ENCODE peak calls at places on chromosomes 2 and 18, in ten cellular contexts. One of them, this sample, is unnamed.

GRCh38 chr2:69298862-69299261 is 88.2 kb downstream of the GFPT1 start:
- DNase-seq in WERI-Rb-1: no peak
- DNase-seq in gastrocnemius medialis: no peak
- DNase-seq in right lobe of liver: no peak
- DNase-seq in mammary epithelial cell: no peak
- DNase-seq in fibroblast of lung: peak
- DNase-seq in OCI-LY7: no peak
- DNase-seq in fibroblast of mammary gland: peak
- DNase-seq in A549: no peak
- DNase-seq in CD4-positive, alpha-beta T cell: no peak
- DNase-seq in this sample: no peak

GRCh38 chr2:156346731-156347130 is 14.2 kb upstream of the NR4A2 start:
- DNase-seq in WERI-Rb-1: no peak
- DNase-seq in gastrocnemius medialis: no peak
- DNase-seq in right lobe of liver: no peak
- DNase-seq in mammary epithelial cell: peak
- DNase-seq in fibroblast of lung: no peak
- DNase-seq in OCI-LY7: no peak
- DNase-seq in fibroblast of mammary gland: no peak
- DNase-seq in A549: no peak
- DNase-seq in CD4-positive, alpha-beta T cell: no peak
- DNase-seq in this sample: no peak

GRCh38 chr2:63734510-63734909 is 107.2 kb upstream of the UGP2 start:
- DNase-seq in WERI-Rb-1: no peak
- DNase-seq in gastrocnemius medialis: no peak
- DNase-seq in right lobe of liver: no peak
- DNase-seq in mammary epithelial cell: no peak
- DNase-seq in fibroblast of lung: peak
- DNase-seq in OCI-LY7: no peak
- DNase-seq in fibroblast of mammary gland: no peak
- DNase-seq in A549: no peak
- DNase-seq in CD4-positive, alpha-beta T cell: no peak
- DNase-seq in this sample: no peak

GRCh38 chr2:160494243-160494642 is 636 bp upstream of the RBMS1 start:
- DNase-seq in WERI-Rb-1: no peak
- DNase-seq in gastrocnemius medialis: no peak
- DNase-seq in right lobe of liver: no peak
- DNase-seq in mammary epithelial cell: peak
- DNase-seq in fibroblast of lung: peak
- DNase-seq in OCI-LY7: no peak
- DNase-seq in fibroblast of mammary gland: no peak
- DNase-seq in A549: no peak
- DNase-seq in CD4-positive, alpha-beta T cell: no peak
- DNase-seq in this sample: no peak

GRCh38 chr2:241508240-241508509 is 209 bp downstream of the STK25 start:
- DNase-seq in WERI-Rb-1: no peak
- DNase-seq in gastrocnemius medialis: peak
- DNase-seq in right lobe of liver: no peak
- DNase-seq in mammary epithelial cell: no peak
- DNase-seq in fibroblast of lung: no peak
- DNase-seq in OCI-LY7: no peak
- DNase-seq in fibroblast of mammary gland: no peak
- DNase-seq in A549: no peak
- DNase-seq in CD4-positive, alpha-beta T cell: no peak
- DNase-seq in this sample: no peak

GRCh38 chr2:74668087-74668486 is 14.0 kb downstream of the SEMA4F start:
- DNase-seq in WERI-Rb-1: no peak
- DNase-seq in gastrocnemius medialis: no peak
- DNase-seq in right lobe of liver: no peak
- DNase-seq in mammary epithelial cell: no peak
- DNase-seq in fibroblast of lung: no peak
- DNase-seq in OCI-LY7: no peak
- DNase-seq in fibroblast of mammary gland: no peak
- DNase-seq in A549: no peak
- DNase-seq in CD4-positive, alpha-beta T cell: no peak
- DNase-seq in this sample: no peak

GRCh38 chr2:238848566-238848940 is 668 bp downstream of the TWIST2 start:
- DNase-seq in WERI-Rb-1: no peak
- DNase-seq in gastrocnemius medialis: no peak
- DNase-seq in right lobe of liver: no peak
- DNase-seq in mammary epithelial cell: no peak
- DNase-seq in fibroblast of lung: no peak
- DNase-seq in OCI-LY7: no peak
- DNase-seq in fibroblast of mammary gland: no peak
- DNase-seq in A549: no peak
- DNase-seq in CD4-positive, alpha-beta T cell: no peak
- DNase-seq in this sample: no peak

GRCh38 chr2:219430633-219431615 is 3.7 kb upstream of the SPEG start:
- DNase-seq in WERI-Rb-1: peak
- DNase-seq in gastrocnemius medialis: peak
- DNase-seq in right lobe of liver: no peak
- DNase-seq in mammary epithelial cell: peak
- DNase-seq in fibroblast of lung: peak
- DNase-seq in OCI-LY7: peak
- DNase-seq in fibroblast of mammary gland: peak
- DNase-seq in A549: no peak
- DNase-seq in CD4-positive, alpha-beta T cell: no peak
- DNase-seq in this sample: no peak

GRCh38 chr2:233443511-233444183 is 89.4 kb downstream of the DGKD start:
- DNase-seq in WERI-Rb-1: peak
- DNase-seq in gastrocnemius medialis: peak
- DNase-seq in right lobe of liver: peak
- DNase-seq in mammary epithelial cell: peak
- DNase-seq in fibroblast of lung: peak
- DNase-seq in OCI-LY7: peak
- DNase-seq in fibroblast of mammary gland: peak
- DNase-seq in A549: peak
- DNase-seq in CD4-positive, alpha-beta T cell: peak
- DNase-seq in this sample: peak

GRCh38 chr2:233441161-233442027 is 87.1 kb downstream of the DGKD start:
- DNase-seq in WERI-Rb-1: no peak
- DNase-seq in gastrocnemius medialis: peak
- DNase-seq in right lobe of liver: peak
- DNase-seq in mammary epithelial cell: no peak
- DNase-seq in fibroblast of lung: no peak
- DNase-seq in OCI-LY7: no peak
- DNase-seq in fibroblast of mammary gland: no peak
- DNase-seq in A549: no peak
- DNase-seq in CD4-positive, alpha-beta T cell: no peak
- DNase-seq in this sample: no peak

GRCh38 chr2:233440714-233441113 is 86.4 kb downstream of the DGKD start:
- DNase-seq in WERI-Rb-1: no peak
- DNase-seq in gastrocnemius medialis: peak
- DNase-seq in right lobe of liver: peak
- DNase-seq in mammary epithelial cell: no peak
- DNase-seq in fibroblast of lung: no peak
- DNase-seq in OCI-LY7: no peak
- DNase-seq in fibroblast of mammary gland: no peak
- DNase-seq in A549: no peak
- DNase-seq in CD4-positive, alpha-beta T cell: no peak
- DNase-seq in this sample: no peak

GRCh38 chr2:233440314-233440713 is 86.0 kb downstream of the DGKD start:
- DNase-seq in WERI-Rb-1: no peak
- DNase-seq in gastrocnemius medialis: no peak
- DNase-seq in right lobe of liver: peak
- DNase-seq in mammary epithelial cell: no peak
- DNase-seq in fibroblast of lung: no peak
- DNase-seq in OCI-LY7: no peak
- DNase-seq in fibroblast of mammary gland: no peak
- DNase-seq in A549: no peak
- DNase-seq in CD4-positive, alpha-beta T cell: no peak
- DNase-seq in this sample: no peak

GRCh38 chr2:233442028-233442310 is 87.7 kb downstream of the DGKD start:
- DNase-seq in WERI-Rb-1: no peak
- DNase-seq in gastrocnemius medialis: peak
- DNase-seq in right lobe of liver: no peak
- DNase-seq in mammary epithelial cell: no peak
- DNase-seq in fibroblast of lung: no peak
- DNase-seq in OCI-LY7: no peak
- DNase-seq in fibroblast of mammary gland: no peak
- DNase-seq in A549: no peak
- DNase-seq in CD4-positive, alpha-beta T cell: no peak
- DNase-seq in this sample: no peak
- TF ChIP-seq CTCF in WERI-Rb-1: no peak
- TF ChIP-seq CTCF in gastrocnemius medialis: no peak
- TF ChIP-seq CTCF in right lobe of liver: no peak
- TF ChIP-seq CTCF in mammary epithelial cell: no peak
- TF ChIP-seq CTCF in fibroblast of lung: no peak
- TF ChIP-seq CTCF in OCI-LY7: no peak
- TF ChIP-seq CTCF in fibroblast of mammary gland: no peak
- TF ChIP-seq CTCF in A549: no peak
- TF ChIP-seq CTCF in CD4-positive, alpha-beta T cell: no peak
- TF ChIP-seq CTCF in this sample: no peak

GRCh38 chr18:8948471-8949149 is 153.9 kb upstream of the NDUFV2 start:
- DNase-seq in WERI-Rb-1: no peak
- DNase-seq in gastrocnemius medialis: no peak
- DNase-seq in right lobe of liver: no peak
- DNase-seq in mammary epithelial cell: peak
- DNase-seq in fibroblast of lung: peak
- DNase-seq in OCI-LY7: peak
- DNase-seq in fibroblast of mammary gland: peak
- DNase-seq in A549: peak
- DNase-seq in CD4-positive, alpha-beta T cell: no peak
- DNase-seq in this sample: no peak

GRCh38 chr18:8952174-8952573 is 150.3 kb upstream of the NDUFV2 start:
- DNase-seq in WERI-Rb-1: no peak
- DNase-seq in gastrocnemius medialis: no peak
- DNase-seq in right lobe of liver: no peak
- DNase-seq in mammary epithelial cell: no peak
- DNase-seq in fibroblast of lung: no peak
- DNase-seq in OCI-LY7: peak
- DNase-seq in fibroblast of mammary gland: no peak
- DNase-seq in A549: no peak
- DNase-seq in CD4-positive, alpha-beta T cell: no peak
- DNase-seq in this sample: no peak

GRCh38 chr18:8952796-8953760 is 149.4 kb upstream of the NDUFV2 start:
- DNase-seq in WERI-Rb-1: no peak
- DNase-seq in gastrocnemius medialis: no peak
- DNase-seq in right lobe of liver: no peak
- DNase-seq in mammary epithelial cell: peak
- DNase-seq in fibroblast of lung: peak
- DNase-seq in OCI-LY7: no peak
- DNase-seq in fibroblast of mammary gland: peak
- DNase-seq in A549: no peak
- DNase-seq in CD4-positive, alpha-beta T cell: no peak
- DNase-seq in this sample: no peak

GRCh38 chr18:8949206-8949605 is 153.3 kb upstream of the NDUFV2 start:
- DNase-seq in WERI-Rb-1: peak
- DNase-seq in gastrocnemius medialis: no peak
- DNase-seq in right lobe of liver: no peak
- DNase-seq in mammary epithelial cell: peak
- DNase-seq in fibroblast of lung: no peak
- DNase-seq in OCI-LY7: no peak
- DNase-seq in fibroblast of mammary gland: peak
- DNase-seq in A549: no peak
- DNase-seq in CD4-positive, alpha-beta T cell: no peak
- DNase-seq in this sample: no peak

DNA sequence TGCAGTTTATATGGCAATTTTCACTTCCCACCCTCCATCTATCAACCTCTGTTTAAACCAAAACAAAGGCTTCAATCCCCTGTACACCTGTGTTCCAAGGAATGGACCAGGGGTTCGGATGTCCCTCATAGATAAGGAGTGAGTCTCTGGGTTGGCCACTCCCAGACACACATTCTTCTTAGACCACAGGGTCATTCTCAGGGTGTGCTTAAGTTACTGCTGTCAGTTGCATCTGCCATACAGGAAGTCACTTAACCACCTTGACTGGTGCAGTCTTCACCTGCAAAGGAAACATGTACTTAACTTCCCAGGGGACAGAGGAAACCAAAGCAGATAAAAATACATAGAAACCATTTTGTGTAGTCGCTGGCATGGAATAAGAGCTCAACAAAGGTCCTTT is 151.0 kb upstream of the NDUFV2 start:
- DNase-seq in WERI-Rb-1: no peak
- DNase-seq in gastrocnemius medialis: no peak
- DNase-seq in right lobe of liver: no peak
- DNase-seq in mammary epithelial cell: no peak
- DNase-seq in fibroblast of lung: no peak
- DNase-seq in OCI-LY7: peak
- DNase-seq in fibroblast of mammary gland: no peak
- DNase-seq in A549: no peak
- DNase-seq in CD4-positive, alpha-beta T cell: no peak
- DNase-seq in this sample: no peak
- TF ChIP-seq CTCF in WERI-Rb-1: no peak
- TF ChIP-seq CTCF in gastrocnemius medialis: no peak
- TF ChIP-seq CTCF in right lobe of liver: no peak
- TF ChIP-seq CTCF in mammary epithelial cell: no peak
- TF ChIP-seq CTCF in fibroblast of lung: no peak
- TF ChIP-seq CTCF in OCI-LY7: no peak
- TF ChIP-seq CTCF in fibroblast of mammary gland: no peak
- TF ChIP-seq CTCF in A549: no peak
- TF ChIP-seq CTCF in CD4-positive, alpha-beta T cell: no peak
- TF ChIP-seq CTCF in this sample: no peak

GRCh38 chr2:217990791-217991465 is 11.9 kb downstream of the TNS1 start:
- DNase-seq in WERI-Rb-1: no peak
- DNase-seq in gastrocnemius medialis: peak
- DNase-seq in right lobe of liver: no peak
- DNase-seq in mammary epithelial cell: no peak
- DNase-seq in fibroblast of lung: no peak
- DNase-seq in OCI-LY7: no peak
- DNase-seq in fibroblast of mammary gland: no peak
- DNase-seq in A549: no peak
- DNase-seq in CD4-positive, alpha-beta T cell: no peak
- DNase-seq in this sample: no peak

GRCh38 chr2:217992061-217992460 is 10.7 kb downstream of the TNS1 start:
- DNase-seq in WERI-Rb-1: no peak
- DNase-seq in gastrocnemius medialis: peak
- DNase-seq in right lobe of liver: no peak
- DNase-seq in mammary epithelial cell: no peak
- DNase-seq in fibroblast of lung: no peak
- DNase-seq in OCI-LY7: no peak
- DNase-seq in fibroblast of mammary gland: no peak
- DNase-seq in A549: no peak
- DNase-seq in CD4-positive, alpha-beta T cell: no peak
- DNase-seq in this sample: no peak

GRCh38 chr2:217994776-217995274 is 8.0 kb downstream of the TNS1 start:
- DNase-seq in WERI-Rb-1: no peak
- DNase-seq in gastrocnemius medialis: no peak
- DNase-seq in right lobe of liver: no peak
- DNase-seq in mammary epithelial cell: peak
- DNase-seq in fibroblast of lung: peak
- DNase-seq in OCI-LY7: no peak
- DNase-seq in fibroblast of mammary gland: peak
- DNase-seq in A549: no peak
- DNase-seq in CD4-positive, alpha-beta T cell: no peak
- DNase-seq in this sample: no peak

GRCh38 chr2:217993817-217994459 is 8.9 kb downstream of the TNS1 start:
- DNase-seq in WERI-Rb-1: peak
- DNase-seq in gastrocnemius medialis: peak
- DNase-seq in right lobe of liver: peak
- DNase-seq in mammary epithelial cell: no peak
- DNase-seq in fibroblast of lung: peak
- DNase-seq in OCI-LY7: peak
- DNase-seq in fibroblast of mammary gland: peak
- DNase-seq in A549: peak
- DNase-seq in CD4-positive, alpha-beta T cell: peak
- DNase-seq in this sample: peak

DNA sequence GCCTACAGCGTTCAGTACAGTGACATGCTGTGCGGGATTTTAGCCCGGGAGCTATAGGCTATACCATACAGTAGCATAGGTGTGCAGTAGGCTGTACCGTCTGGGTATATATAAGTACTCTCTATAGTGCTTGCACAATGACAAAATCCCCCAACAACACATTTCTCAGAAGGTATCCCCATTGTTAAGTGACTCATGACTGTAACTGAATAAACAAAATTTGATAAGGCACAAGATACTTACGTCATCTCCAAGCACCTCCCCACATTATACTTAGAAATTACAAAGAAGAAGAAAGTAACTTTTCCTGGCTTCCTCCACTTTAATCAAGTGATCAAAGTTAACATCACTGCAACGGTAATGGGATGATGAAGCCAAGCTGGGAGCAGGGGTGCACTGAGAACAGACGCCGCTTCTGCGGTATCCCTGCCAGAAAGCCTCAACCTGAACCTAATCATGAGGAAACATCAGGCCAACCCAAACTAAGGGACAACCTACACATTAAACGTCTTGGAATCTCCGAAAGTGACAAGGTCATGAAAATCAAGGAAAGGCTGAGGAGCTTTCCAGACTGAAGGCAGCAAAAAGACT is 9.6 kb downstream of the TNS1 start:
- DNase-seq in WERI-Rb-1: no peak
- DNase-seq in gastrocnemius medialis: peak
- DNase-seq in right lobe of liver: no peak
- DNase-seq in mammary epithelial cell: no peak
- DNase-seq in fibroblast of lung: peak
- DNase-seq in OCI-LY7: no peak
- DNase-seq in fibroblast of mammary gland: peak
- DNase-seq in A549: no peak
- DNase-seq in CD4-positive, alpha-beta T cell: no peak
- DNase-seq in this sample: no peak
- TF ChIP-seq CTCF in WERI-Rb-1: no peak
- TF ChIP-seq CTCF in gastrocnemius medialis: no peak
- TF ChIP-seq CTCF in right lobe of liver: no peak
- TF ChIP-seq CTCF in mammary epithelial cell: no peak
- TF ChIP-seq CTCF in fibroblast of lung: no peak
- TF ChIP-seq CTCF in OCI-LY7: no peak
- TF ChIP-seq CTCF in fibroblast of mammary gland: no peak
- TF ChIP-seq CTCF in A549: no peak
- TF ChIP-seq CTCF in CD4-positive, alpha-beta T cell: no peak
- TF ChIP-seq CTCF in this sample: no peak

GRCh38 chr2:111116843-111117665 is 3.7 kb upstream of the BCL2L11 start:
- DNase-seq in WERI-Rb-1: peak
- DNase-seq in gastrocnemius medialis: peak
- DNase-seq in right lobe of liver: peak
- DNase-seq in mammary epithelial cell: peak
- DNase-seq in fibroblast of lung: peak
- DNase-seq in OCI-LY7: peak
- DNase-seq in fibroblast of mammary gland: peak
- DNase-seq in A549: peak
- DNase-seq in CD4-positive, alpha-beta T cell: peak
- DNase-seq in this sample: peak

GRCh38 chr2:111118455-111119003 is 2.2 kb upstream of the BCL2L11 start:
- DNase-seq in WERI-Rb-1: no peak
- DNase-seq in gastrocnemius medialis: no peak
- DNase-seq in right lobe of liver: peak
- DNase-seq in mammary epithelial cell: no peak
- DNase-seq in fibroblast of lung: no peak
- DNase-seq in OCI-LY7: no peak
- DNase-seq in fibroblast of mammary gland: no peak
- DNase-seq in A549: no peak
- DNase-seq in CD4-positive, alpha-beta T cell: no peak
- DNase-seq in this sample: no peak

GRCh38 chr2:111116016-111116746 is 4.5 kb upstream of the BCL2L11 start:
- DNase-seq in WERI-Rb-1: no peak
- DNase-seq in gastrocnemius medialis: no peak
- DNase-seq in right lobe of liver: no peak
- DNase-seq in mammary epithelial cell: no peak
- DNase-seq in fibroblast of lung: no peak
- DNase-seq in OCI-LY7: no peak
- DNase-seq in fibroblast of mammary gland: no peak
- DNase-seq in A549: no peak
- DNase-seq in CD4-positive, alpha-beta T cell: no peak
- DNase-seq in this sample: no peak

GRCh38 chr2:111119004-111119846 is 1.5 kb upstream of the BCL2L11 start:
- DNase-seq in WERI-Rb-1: no peak
- DNase-seq in gastrocnemius medialis: no peak
- DNase-seq in right lobe of liver: peak
- DNase-seq in mammary epithelial cell: no peak
- DNase-seq in fibroblast of lung: peak
- DNase-seq in OCI-LY7: peak
- DNase-seq in fibroblast of mammary gland: no peak
- DNase-seq in A549: no peak
- DNase-seq in CD4-positive, alpha-beta T cell: no peak
- DNase-seq in this sample: no peak

GRCh38 chr2:111117666-111118454 is 2.9 kb upstream of the BCL2L11 start:
- DNase-seq in WERI-Rb-1: no peak
- DNase-seq in gastrocnemius medialis: peak
- DNase-seq in right lobe of liver: peak
- DNase-seq in mammary epithelial cell: peak
- DNase-seq in fibroblast of lung: peak
- DNase-seq in OCI-LY7: no peak
- DNase-seq in fibroblast of mammary gland: peak
- DNase-seq in A549: peak
- DNase-seq in CD4-positive, alpha-beta T cell: no peak
- DNase-seq in this sample: no peak
- TF ChIP-seq CTCF in WERI-Rb-1: no peak
- TF ChIP-seq CTCF in gastrocnemius medialis: no peak
- TF ChIP-seq CTCF in right lobe of liver: no peak
- TF ChIP-seq CTCF in mammary epithelial cell: no peak
- TF ChIP-seq CTCF in fibroblast of lung: no peak
- TF ChIP-seq CTCF in OCI-LY7: no peak
- TF ChIP-seq CTCF in fibroblast of mammary gland: no peak
- TF ChIP-seq CTCF in A549: no peak
- TF ChIP-seq CTCF in CD4-positive, alpha-beta T cell: no peak
- TF ChIP-seq CTCF in this sample: no peak

This sample was measured in mesothelial cell of epicardium.